ENCODE peak calls at places on chromosomes 3 and 15, in eight cellular contexts. H is activated T-helper 1 cell treated with anti-CD3 and anti-CD28 coated beads, Interleukin-2, amount 50 U/mL, for 16 hours; Q is T1000; M is HTR-8/SVneo; T is body of pancreas; F is H7; I is HS-27A; C is HFF-Myc. N is an unnamed sample.

GRCh38 chr3:127037971-127038446 is 55.1 kb downstream of the PLXNA1 start:
- DNase-seq in H (no peak), Q (no peak), M (no peak), T (peak; percentile 6), F (peak; percentile 68), I (no peak), C (no peak), N (no peak)

GRCh38 chr3:38985581-38985980 is 66.2 kb downstream of the SCN11A start:
- DNase-seq in H (no peak), Q (no peak), M (no peak), T (no peak), F (no peak), I (no peak), C (no peak), N (no peak)

GRCh38 chr15:70142322-70143191 is 44.8 kb upstream of the TLE3 start:
- DNase-seq in H (no peak), Q (no peak), M (peak; percentile 77), T (no peak), F (no peak), I (no peak), C (no peak), N (no peak)

GRCh38 chr3:71102111-71103039 is 481.2 kb downstream of the FOXP1 start:
- DNase-seq in H (no peak), Q (no peak), M (peak; percentile 44), T (no peak), F (no peak), I (peak; percentile 77), C (peak; percentile 91), N (no peak)

GRCh38 chr15:66169023-66169422 is 84.5 kb downstream of the MEGF11 start:
- DNase-seq in H (no peak), Q (no peak), M (no peak), T (no peak), F (no peak), I (no peak), C (no peak), N (no peak)

GRCh38 chr3:133125802-133126201 is 87.6 kb downstream of the TMEM108 start:
- DNase-seq in H (no peak), Q (no peak), M (no peak), T (no peak), F (no peak), I (no peak), C (no peak), N (no peak)

GRCh38 chr15:45550436-45550835 is 27.9 kb upstream of the SLC30A4 start:
- DNase-seq in H (no peak), Q (no peak), M (no peak), T (no peak), F (no peak), I (peak; percentile 58), C (no peak), N (no peak)

GRCh38 chr3:5128861-5129260 is 6.8 kb downstream of the ARL8B start:
- DNase-seq in H (no peak), Q (no peak), M (no peak), T (no peak), F (no peak), I (no peak), C (no peak), N (no peak)

GRCh38 chr3:30401971-30402370 is 204.4 kb upstream of the TGFBR2 start:
- DNase-seq in H (no peak), Q (no peak), M (no peak), T (no peak), F (no peak), I (no peak), C (peak; percentile 43), N (no peak)

GRCh38 chr3:98799479-98799878 is 36.3 kb downstream of the ST3GAL6 start:
- DNase-seq in H (no peak), Q (no peak), M (no peak), T (no peak), F (no peak), I (no peak), C (no peak), N (no peak)

GRCh38 chr15:60397772-60398445 is at the start of gene ANXA2:
- DNase-seq in H (peak; percentile 68), Q (peak; percentile 81), M (peak; percentile 80), T (peak; percentile 88), F (peak; percentile 95), I (peak; percentile 81), C (no peak), N (peak; percentile 67)

GRCh38 chr15:74869372-74869725 is 3.8 kb downstream of the SCAMP2 start:
- DNase-seq in H (no peak), Q (no peak), M (no peak), T (no peak), F (no peak), I (no peak), C (no peak), N (no peak)

GRCh38 chr3:52118156-52118875 is 35.9 kb downstream of the POC1A start:
- DNase-seq in H (no peak), Q (no peak), M (no peak), T (no peak), F (no peak), I (no peak), C (no peak), N (no peak)

GRCh38 chr15:48363474-48363873 is 32.2 kb downstream of the DUT start:
- DNase-seq in H (no peak), Q (no peak), M (no peak), T (no peak), F (no peak), I (no peak), C (no peak), N (no peak)

GRCh38 chr3:197352382-197352781 is 54.0 kb upstream of the DLG1 start:
- DNase-seq in H (no peak), Q (no peak), M (no peak), T (peak; percentile 37), F (no peak), I (no peak), C (peak; percentile 48), N (no peak)

GRCh38 chr3:3753416-3753815 is 45.8 kb upstream of the LRRN1 start:
- DNase-seq in H (no peak), Q (no peak), M (no peak), T (no peak), F (no peak), I (no peak), C (no peak), N (no peak)

GRCh38 chr3:126264381-126264780 is 84.0 kb upstream of the ALDH1L1 start:
- DNase-seq in H (no peak), Q (no peak), M (no peak), T (no peak), F (no peak), I (no peak), C (no peak), N (no peak)

GRCh38 chr15:70269991-70270751 is 172.5 kb upstream of the TLE3 start:
- DNase-seq in H (no peak), Q (no peak), M (no peak), T (peak; percentile 36), F (no peak), I (no peak), C (no peak), N (no peak)

GRCh38 chr3:191499307-191500125 is 38.6 kb downstream of the PYDC2 start:
- DNase-seq in H (no peak), Q (no peak), M (peak; percentile 48), T (peak; percentile 42), F (peak; percentile 42), I (no peak), C (no peak), N (no peak)

GRCh38 chr3:42988566-42988965 is 9.5 kb downstream of the GASK1A start:
- DNase-seq in H (no peak), Q (no peak), M (no peak), T (no peak), F (no peak), I (no peak), C (no peak), N (no peak)

GRCh38 chr15:52334491-52335160 is 39.0 kb upstream of the MYO5C start:
- DNase-seq in H (no peak), Q (no peak), M (peak; percentile 10), T (no peak), F (no peak), I (peak; percentile 49), C (no peak), N (no peak)